ENCODE peak calls at places on chromosomes 12 and 14, in six cellular contexts. N is IMR-90, F is H9, H is H1, K is mesendoderm, Q is trophoblast cell. G is an unnamed sample.

GRCh38 chr12:94240171-94240570 is 91.8 kb downstream of the PLXNC1 start:
- DNase-seq in N (no peak), F (no peak), H (no peak), K (no peak), Q (no peak), G (no peak)

GRCh38 chr12:7934153-7934552 is 1.8 kb downstream of the SLC2A3 start:
- DNase-seq in N (no peak), F (no peak), H (no peak), K (no peak), Q (no peak), G (no peak)

GRCh38 chr12:69068431-69068830 is 135.5 kb upstream of the CPM start:
- DNase-seq in N (peak), F (no peak), H (no peak), K (peak), Q (no peak), G (no peak)

GRCh38 chr12:40820794-40821484 is 128.7 kb downstream of the CNTN1 start:
- DNase-seq in N (no peak), F (no peak), H (no peak), K (no peak), Q (no peak), G (no peak)

GRCh38 chr14:22830329-22831010 is 783 bp downstream of the MRPL52 start:
- DNase-seq in N (no peak), F (no peak), H (no peak), K (no peak), Q (no peak), G (no peak)

GRCh38 chr12:66453837-66454236 is 151.5 kb downstream of the HELB start:
- DNase-seq in N (no peak), F (no peak), H (no peak), K (no peak), Q (no peak), G (no peak)

GRCh38 chr14:71187633-71188356 is 280.5 kb downstream of the PCNX1 start:
- DNase-seq in N (no peak), F (peak), H (no peak), K (peak), Q (no peak), G (no peak)

GRCh38 chr14:106141242-106142220 is 615.1 kb downstream of the TMEM121 start:
- DNase-seq in N (no peak), F (no peak), H (no peak), K (no peak), Q (no peak), G (no peak)

GRCh38 chr14:60684203-60684602 is 34.9 kb upstream of the SIX1 start:
- DNase-seq in N (no peak), F (no peak), H (no peak), K (no peak), Q (no peak), G (no peak)

GRCh38 chr14:105458571-105458970 is 16.1 kb upstream of the CRIP2 start:
- DNase-seq in N (no peak), F (no peak), H (no peak), K (no peak), Q (no peak), G (no peak)

GRCh38 chr12:10960260-10960659 is 21.2 kb upstream of the TAS2R14 start:
- DNase-seq in N (no peak), F (no peak), H (no peak), K (peak), Q (no peak), G (no peak)

GRCh38 chr12:42422785-42423184 is 96.8 kb downstream of the PPHLN1 start:
- DNase-seq in N (no peak), F (no peak), H (no peak), K (no peak), Q (no peak), G (no peak)

GRCh38 chr14:104967414-104968152 is 10.6 kb downstream of the AHNAK2 start:
- DNase-seq in N (no peak), F (peak), H (peak), K (peak), Q (no peak), G (no peak)

GRCh38 chr12:34391771-34392581 is 369.7 kb downstream of the ALG10 start:
- DNase-seq in N (no peak), F (no peak), H (no peak), K (no peak), Q (no peak), G (no peak)

GRCh38 chr14:106850913-106851825 is 1324.8 kb downstream of the TMEM121 start:
- DNase-seq in N (no peak), F (no peak), H (no peak), K (no peak), Q (no peak), G (no peak)

GRCh38 chr12:121805800-121806555 is 2.2 kb downstream of the SETD1B start:
- DNase-seq in N (no peak), F (no peak), H (no peak), K (no peak), Q (no peak), G (no peak)

GRCh38 chr12:105288311-105288996 is 42.0 kb upstream of the C12orf75 start:
- DNase-seq in N (no peak), F (no peak), H (no peak), K (no peak), Q (no peak), G (no peak)

GRCh38 chr14:100989924-100990323 is 86.4 kb upstream of the RTL1 start:
- DNase-seq in N (peak), F (no peak), H (no peak), K (no peak), Q (no peak), G (no peak)

GRCh38 chr12:57739914-57740538 is 1.5 kb upstream of the AGAP2 start:
- DNase-seq in N (no peak), F (no peak), H (no peak), K (no peak), Q (no peak), G (no peak)

GRCh38 chr12:38744056-38744455 is 161.3 kb downstream of the CPNE8 start:
- DNase-seq in N (no peak), F (no peak), H (no peak), K (no peak), Q (no peak), G (no peak)

GRCh38 chr14:35730871-35731270 is 78.2 kb downstream of the RALGAPA1 start:
- DNase-seq in N (no peak), F (no peak), H (no peak), K (peak), Q (no peak), G (no peak)

GRCh38 chr12:113818833-113819232 is 147.3 kb downstream of the RBM19 start:
- DNase-seq in N (no peak), F (peak), H (peak), K (peak), Q (no peak), G (peak)

GRCh38 chr14:55589171-55589570 is 9.2 kb downstream of the KTN1 start:
- DNase-seq in N (no peak), F (no peak), H (no peak), K (no peak), Q (no peak), G (no peak)

GRCh38 chr14:22545842-22546721 is 42.9 kb downstream of the DAD1 start:
- DNase-seq in N (peak), F (no peak), H (no peak), K (peak), Q (no peak), G (no peak)

GRCh38 chr14:37142835-37143499 is 29.4 kb downstream of the SLC25A21 start:
- DNase-seq in N (peak), F (no peak), H (no peak), K (peak), Q (peak), G (no peak)

GRCh38 chr12:62162214-62162613 is 98.0 kb upstream of the USP15 start:
- DNase-seq in N (no peak), F (no peak), H (no peak), K (no peak), Q (no peak), G (no peak)

GRCh38 chr14:81205639-81206038 is 15.1 kb downstream of the GTF2A1 start:
- DNase-seq in N (peak), F (no peak), H (no peak), K (no peak), Q (no peak), G (no peak)

GRCh38 chr12:58943079-58943478 is 22.8 kb upstream of the LRIG3 start:
- DNase-seq in N (no peak), F (no peak), H (no peak), K (no peak), Q (no peak), G (no peak)

GRCh38 chr12:86826051-86826450 is 569.9 kb upstream of the MGAT4C start:
- DNase-seq in N (no peak), F (no peak), H (no peak), K (no peak), Q (no peak), G (no peak)

GRCh38 chr12:49784756-49785409 is 43.3 kb downstream of the NCKAP5L start:
- DNase-seq in N (peak), F (no peak), H (no peak), K (no peak), Q (no peak), G (no peak)

GRCh38 chr12:50862316-50862715 is 19.6 kb downstream of the TMPRSS12 start:
- DNase-seq in N (peak), F (no peak), H (no peak), K (no peak), Q (no peak), G (no peak)

DNA sequence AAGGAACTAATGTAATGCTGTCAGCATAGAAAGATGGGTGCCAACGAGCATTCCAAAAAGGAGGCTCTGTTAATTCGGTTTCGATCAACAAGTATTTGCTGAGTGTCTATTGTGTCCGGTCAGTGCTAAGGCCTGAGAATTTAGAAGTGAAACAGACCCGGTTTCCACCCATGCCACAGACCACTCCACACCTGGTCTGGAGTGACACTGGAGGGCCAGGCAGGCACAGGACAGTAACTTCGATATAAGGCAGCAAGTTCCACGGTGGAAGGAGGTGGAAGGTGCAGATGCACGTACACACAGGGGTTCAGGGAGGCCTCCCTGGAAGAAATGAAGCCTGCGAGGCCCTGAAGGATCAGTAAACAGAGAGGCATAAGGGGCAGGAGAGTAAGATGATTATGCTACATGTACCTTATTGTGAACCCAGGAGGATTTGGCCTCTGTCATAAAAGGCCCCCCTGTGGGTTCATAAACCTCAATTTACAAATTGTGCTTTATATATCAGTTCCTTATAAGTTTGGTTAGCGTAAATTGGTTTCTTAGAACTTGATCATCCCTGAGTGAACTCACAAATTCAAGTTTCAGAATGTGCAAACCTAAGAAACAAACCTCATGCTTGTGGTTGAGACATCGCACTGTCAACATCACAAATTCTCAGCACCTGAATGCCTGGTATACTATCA is 25.9 kb downstream of the SSH1 start:
- DNase-seq in N (no peak), F (no peak), H (no peak), K (no peak), Q (no peak), G (no peak)
- H3K18ac ChIP-seq in N (peak), F (no peak), H (no peak), K (no peak), Q (peak), G (no peak)

DNA sequence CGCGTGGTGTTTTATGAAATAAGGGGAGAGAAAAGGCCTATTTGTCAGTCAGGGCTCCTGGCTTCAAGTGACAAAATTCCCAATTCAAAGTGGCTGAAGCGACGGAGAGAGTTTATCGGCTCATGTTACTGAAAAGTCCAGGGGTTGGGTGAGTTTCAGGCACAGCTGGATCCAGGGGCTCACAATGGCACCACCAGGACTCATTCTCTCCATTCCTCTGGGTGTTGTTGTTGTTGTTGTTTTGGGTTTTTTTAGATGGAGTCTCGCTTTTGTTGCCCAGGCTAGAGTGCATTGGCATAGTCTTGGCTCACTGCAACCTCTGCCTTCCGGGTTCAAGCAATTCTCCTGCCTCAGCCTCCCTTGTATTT is 119.4 kb downstream of the SCARB1 start:
- DNase-seq in N (no peak), F (no peak), H (no peak), K (no peak), Q (no peak), G (no peak)
- H3K18ac ChIP-seq in N (no peak), F (no peak), H (no peak), K (no peak), Q (no peak), G (no peak)

DNA sequence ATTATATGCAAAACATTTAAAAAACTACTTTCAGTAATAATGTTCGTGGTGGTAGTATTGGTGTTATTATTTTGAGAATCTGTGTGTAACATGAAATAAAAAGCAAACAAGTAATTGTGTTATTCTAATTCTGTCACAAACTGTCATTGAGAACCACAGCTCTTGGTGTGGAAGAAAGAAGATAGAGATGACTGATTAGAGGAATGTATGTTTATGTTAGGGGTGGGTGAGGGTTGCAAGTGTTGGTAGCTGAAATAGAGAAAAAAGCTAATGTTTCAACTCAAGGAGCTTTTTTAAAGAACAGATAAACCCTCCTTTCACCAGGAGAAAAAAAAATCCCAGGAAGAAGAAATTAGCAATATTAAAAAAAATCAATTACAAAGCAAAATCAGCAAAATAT is 18.3 kb downstream of the DNM1L start:
- DNase-seq in N (no peak), F (no peak), H (no peak), K (no peak), Q (no peak), G (no peak)
- H3K18ac ChIP-seq in N (no peak), F (no peak), H (no peak), K (no peak), Q (no peak), G (no peak)

GRCh38 chr12:103929051-103929908 is 930 bp upstream of the HSP90B1 start:
- DNase-seq in N (peak), F (peak), H (peak), K (peak), Q (peak), G (no peak)
- H3K18ac ChIP-seq in N (peak), F (peak), H (peak), K (peak), Q (peak), G (peak)